ENCODE peak calls at places on chromosomes 4 and X, in ten cellular contexts. R, V, C, K, S, I, W, G, J and M are unnamed samples.

GRCh38 chr4:151484396-151485102 is 75.6 kb downstream of the FHIP1A start:
- DNase-seq in K (no peak), I (peak), C (no peak), J (no peak), R (no peak), S (no peak), W (no peak), V (no peak), G (peak), M (peak)

GRCh38 chrX:135625995-135626394 is 87.4 kb upstream of the CT45A1 start:
- DNase-seq in W (no peak), C (no peak), I (peak), J (no peak), G (no peak), K (no peak), R (no peak), V (no peak), S (no peak), M (peak)

GRCh38 chrX:96563663-96564062 is 121.0 kb upstream of the DIAPH2 start:
- DNase-seq in S (no peak), J (no peak), V (no peak), W (no peak), K (no peak), I (no peak), G (no peak), R (no peak), C (no peak), M (peak)

GRCh38 chr4:72895408-72895807 is 174.1 kb downstream of the COX18 start:
- DNase-seq in S (no peak), I (peak), G (no peak), K (no peak), C (no peak), W (no peak), V (no peak), R (no peak), J (no peak), M (no peak)

GRCh38 chr4:186676531-186677158 is 47.0 kb downstream of the FAT1 start:
- DNase-seq in V (no peak), R (no peak), I (peak), W (no peak), J (no peak), G (peak), S (no peak), C (no peak), K (no peak), M (peak)

GRCh38 chr4:188680004-188680666 is 540.9 kb downstream of the TRIML1 start:
- DNase-seq in S (no peak), W (no peak), R (no peak), V (no peak), I (peak), C (no peak), G (no peak), J (no peak), K (no peak), M (no peak)

GRCh38 chrX:68498044-68498507 is 775 bp upstream of the YIPF6 start:
- DNase-seq in S (no peak), R (no peak), G (no peak), V (no peak), I (peak), W (no peak), K (no peak), J (no peak), C (no peak), M (no peak)

GRCh38 chrX:72621163-72621562 is 48.5 kb upstream of the HDAC8 start:
- DNase-seq in I (no peak), J (no peak), S (no peak), R (no peak), K (no peak), C (no peak), W (no peak), V (no peak), G (no peak), M (peak)

GRCh38 chrX:87571965-87572364 is 54.4 kb downstream of the KLHL4 start:
- DNase-seq in C (no peak), V (no peak), S (no peak), W (no peak), J (no peak), R (no peak), K (no peak), G (no peak), I (no peak), M (peak)

GRCh38 chr4:2837110-2837903 is 6.3 kb upstream of the ADD1 start:
- DNase-seq in G (no peak), V (no peak), C (no peak), K (no peak), J (no peak), S (no peak), I (peak), W (peak), R (peak), M (no peak)

GRCh38 chr4:173046818-173047217 is 121.8 kb upstream of the GALNT7 start:
- DNase-seq in W (no peak), K (no peak), V (no peak), J (no peak), I (no peak), R (no peak), C (no peak), G (no peak), S (no peak), M (no peak)

GRCh38 chrX:116823677-116824076 is 360.9 kb upstream of the CT83 start:
- DNase-seq in V (no peak), S (no peak), K (no peak), C (no peak), R (no peak), I (no peak), W (no peak), J (no peak), G (no peak), M (no peak)

GRCh38 chrX:31228415-31228832 is 156.6 kb upstream of the FTHL17 start:
- DNase-seq in V (no peak), J (no peak), I (no peak), R (no peak), W (no peak), G (peak), C (no peak), S (no peak), K (no peak), M (peak)

GRCh38 chr4:176383273-176384077 is 63.7 kb downstream of the SPCS3 start:
- DNase-seq in I (no peak), J (no peak), R (no peak), C (no peak), K (no peak), W (no peak), S (no peak), G (no peak), V (no peak), M (peak)

GRCh38 chrX:108299101-108299591 is 139.1 kb downstream of the COL4A6 start:
- DNase-seq in C (no peak), G (no peak), S (no peak), J (no peak), K (no peak), I (peak), V (no peak), W (no peak), R (no peak), M (peak)

GRCh38 chr4:164866817-164867490 is 10.0 kb upstream of the APELA start:
- DNase-seq in C (no peak), I (peak), J (no peak), R (no peak), S (no peak), K (no peak), W (no peak), G (no peak), V (no peak), M (no peak)